ENCODE peak calls at places on chromosomes 3 and 15, in six cellular contexts. One of them, this sample, is unnamed.

GRCh38 chr3:25156526-25157075 is 271.5 kb upstream of the RARB start:
- DNase-seq in transverse colon: no peak
- DNase-seq in progenitor cell of endocrine pancreas: no peak
- DNase-seq in T-helper 1 cell: no peak
- DNase-seq in HTR-8/SVneo: peak
- DNase-seq in activated CD8-positive, alpha-beta memory T cell treated with anti-CD3 and anti-CD28 coated beads for 24 hours: no peak
- DNase-seq in this sample: no peak

GRCh38 chr3:10331320-10331719 is 10.4 kb upstream of the SEC13 start:
- DNase-seq in transverse colon: no peak
- DNase-seq in progenitor cell of endocrine pancreas: no peak
- DNase-seq in T-helper 1 cell: no peak
- DNase-seq in HTR-8/SVneo: no peak
- DNase-seq in activated CD8-positive, alpha-beta memory T cell treated with anti-CD3 and anti-CD28 coated beads for 24 hours: no peak
- DNase-seq in this sample: no peak

GRCh38 chr3:53221827-53222182 is 34.0 kb downstream of the TKT start:
- DNase-seq in transverse colon: no peak
- DNase-seq in progenitor cell of endocrine pancreas: no peak
- DNase-seq in T-helper 1 cell: no peak
- DNase-seq in HTR-8/SVneo: no peak
- DNase-seq in activated CD8-positive, alpha-beta memory T cell treated with anti-CD3 and anti-CD28 coated beads for 24 hours: no peak
- DNase-seq in this sample: no peak

GRCh38 chr3:78496458-78496857 is 1271.3 kb downstream of the ROBO1 start:
- DNase-seq in transverse colon: no peak
- DNase-seq in progenitor cell of endocrine pancreas: no peak
- DNase-seq in T-helper 1 cell: no peak
- DNase-seq in HTR-8/SVneo: no peak
- DNase-seq in activated CD8-positive, alpha-beta memory T cell treated with anti-CD3 and anti-CD28 coated beads for 24 hours: no peak
- DNase-seq in this sample: no peak

GRCh38 chr15:55990516-55990915 is 2.9 kb downstream of the NEDD4 start:
- DNase-seq in transverse colon: no peak
- DNase-seq in progenitor cell of endocrine pancreas: no peak
- DNase-seq in T-helper 1 cell: no peak
- DNase-seq in HTR-8/SVneo: no peak
- DNase-seq in activated CD8-positive, alpha-beta memory T cell treated with anti-CD3 and anti-CD28 coated beads for 24 hours: no peak
- DNase-seq in this sample: no peak

GRCh38 chr3:100042577-100042981 is 71.7 kb downstream of the FILIP1L start:
- DNase-seq in transverse colon: no peak
- DNase-seq in progenitor cell of endocrine pancreas: no peak
- DNase-seq in T-helper 1 cell: no peak
- DNase-seq in HTR-8/SVneo: no peak
- DNase-seq in activated CD8-positive, alpha-beta memory T cell treated with anti-CD3 and anti-CD28 coated beads for 24 hours: no peak
- DNase-seq in this sample: no peak

GRCh38 chr3:15585111-15585844 is 16.1 kb downstream of the HACL1 start:
- DNase-seq in transverse colon: no peak
- DNase-seq in progenitor cell of endocrine pancreas: no peak
- DNase-seq in T-helper 1 cell: no peak
- DNase-seq in HTR-8/SVneo: no peak
- DNase-seq in activated CD8-positive, alpha-beta memory T cell treated with anti-CD3 and anti-CD28 coated beads for 24 hours: no peak
- DNase-seq in this sample: peak

GRCh38 chr3:46065294-46065705 is 38.0 kb upstream of the XCR1 start:
- DNase-seq in transverse colon: peak
- DNase-seq in progenitor cell of endocrine pancreas: no peak
- DNase-seq in T-helper 1 cell: peak
- DNase-seq in HTR-8/SVneo: no peak
- DNase-seq in activated CD8-positive, alpha-beta memory T cell treated with anti-CD3 and anti-CD28 coated beads for 24 hours: peak
- DNase-seq in this sample: no peak

GRCh38 chr3:148062590-148062989 is 635.1 kb upstream of the AGTR1 start:
- DNase-seq in transverse colon: no peak
- DNase-seq in progenitor cell of endocrine pancreas: no peak
- DNase-seq in T-helper 1 cell: no peak
- DNase-seq in HTR-8/SVneo: no peak
- DNase-seq in activated CD8-positive, alpha-beta memory T cell treated with anti-CD3 and anti-CD28 coated beads for 24 hours: no peak
- DNase-seq in this sample: no peak

GRCh38 chr3:167780214-167780613 is 44.7 kb downstream of the SERPINI1 start:
- DNase-seq in transverse colon: no peak
- DNase-seq in progenitor cell of endocrine pancreas: no peak
- DNase-seq in T-helper 1 cell: no peak
- DNase-seq in HTR-8/SVneo: no peak
- DNase-seq in activated CD8-positive, alpha-beta memory T cell treated with anti-CD3 and anti-CD28 coated beads for 24 hours: no peak
- DNase-seq in this sample: no peak